ENCODE peak calls at places on chromosomes 11 and 22, in eight cellular contexts. One of them, this sample, is unnamed.
A peak's percentile ranks its signal among the peaks of the same experiment; 100 is the strongest.

GRCh38 chr11:82719316-82719715 is 14.3 kb downstream of the FAM181B start:
- DNase-seq in foreskin fibroblast: no peak
- DNase-seq in endothelial cell: no peak
- DNase-seq in RWPE1: no peak
- DNase-seq in psoas muscle: no peak
- DNase-seq in tibial artery: no peak
- DNase-seq in B cell: no peak
- DNase-seq in adrenal gland: no peak
- DNase-seq in this sample: no peak

GRCh38 chr11:126999366-126999765 is 1.2 kb downstream of the KIRREL3 start:
- DNase-seq in foreskin fibroblast: no peak
- DNase-seq in endothelial cell: no peak
- DNase-seq in RWPE1: no peak
- DNase-seq in psoas muscle: no peak
- DNase-seq in tibial artery: no peak
- DNase-seq in B cell: no peak
- DNase-seq in adrenal gland: no peak
- DNase-seq in this sample: no peak

GRCh38 chr22:44441401-44442185 is 56.4 kb downstream of the RTL6 start:
- DNase-seq in foreskin fibroblast: no peak
- DNase-seq in endothelial cell: no peak
- DNase-seq in RWPE1: no peak
- DNase-seq in psoas muscle: no peak
- DNase-seq in tibial artery: peak; percentile 48
- DNase-seq in B cell: no peak
- DNase-seq in adrenal gland: no peak
- DNase-seq in this sample: no peak

GRCh38 chr11:73198677-73199076 is 19.4 kb upstream of the P2RY2 start:
- DNase-seq in foreskin fibroblast: peak; percentile 32
- DNase-seq in endothelial cell: no peak
- DNase-seq in RWPE1: no peak
- DNase-seq in psoas muscle: no peak
- DNase-seq in tibial artery: no peak
- DNase-seq in B cell: no peak
- DNase-seq in adrenal gland: peak; percentile 52
- DNase-seq in this sample: no peak

GRCh38 chr11:2385156-2386151 is 8.3 kb downstream of the CD81 start:
- DNase-seq in foreskin fibroblast: no peak
- DNase-seq in endothelial cell: no peak
- DNase-seq in RWPE1: no peak
- DNase-seq in psoas muscle: peak; percentile 48
- DNase-seq in tibial artery: no peak
- DNase-seq in B cell: peak; percentile 90
- DNase-seq in adrenal gland: no peak
- DNase-seq in this sample: peak; percentile 77

GRCh38 chr22:28560005-28560742 is 119.5 kb downstream of the TTC28 start:
- DNase-seq in foreskin fibroblast: peak; percentile 65
- DNase-seq in endothelial cell: no peak
- DNase-seq in RWPE1: peak; percentile 38
- DNase-seq in psoas muscle: no peak
- DNase-seq in tibial artery: no peak
- DNase-seq in B cell: no peak
- DNase-seq in adrenal gland: no peak
- DNase-seq in this sample: no peak

GRCh38 chr11:44627911-44628729 is 62.7 kb downstream of the CD82 start:
- DNase-seq in foreskin fibroblast: peak; percentile 29
- DNase-seq in endothelial cell: no peak
- DNase-seq in RWPE1: no peak
- DNase-seq in psoas muscle: peak; percentile 87
- DNase-seq in tibial artery: peak; percentile 91
- DNase-seq in B cell: no peak
- DNase-seq in adrenal gland: peak; percentile 96
- DNase-seq in this sample: peak; percentile 72

GRCh38 chr11:8906629-8907028 is 4.4 kb upstream of the AKIP1 start:
- DNase-seq in foreskin fibroblast: peak; percentile 80
- DNase-seq in endothelial cell: no peak
- DNase-seq in RWPE1: peak; percentile 92
- DNase-seq in psoas muscle: no peak
- DNase-seq in tibial artery: no peak
- DNase-seq in B cell: no peak
- DNase-seq in adrenal gland: no peak
- DNase-seq in this sample: no peak

GRCh38 chr11:86676010-86676409 is 3.6 kb upstream of the ME3 start:
- DNase-seq in foreskin fibroblast: no peak
- DNase-seq in endothelial cell: no peak
- DNase-seq in RWPE1: no peak
- DNase-seq in psoas muscle: no peak
- DNase-seq in tibial artery: no peak
- DNase-seq in B cell: no peak
- DNase-seq in adrenal gland: no peak
- DNase-seq in this sample: no peak

GRCh38 chr11:63870351-63871197 is 31.7 kb downstream of the MARK2 start:
- DNase-seq in foreskin fibroblast: peak; percentile 54
- DNase-seq in endothelial cell: peak; percentile 8
- DNase-seq in RWPE1: no peak
- DNase-seq in psoas muscle: no peak
- DNase-seq in tibial artery: no peak
- DNase-seq in B cell: no peak
- DNase-seq in adrenal gland: no peak
- DNase-seq in this sample: no peak

GRCh38 chr11:100687032-100687629 is at the start of gene ARHGAP42:
- DNase-seq in foreskin fibroblast: peak; percentile 64
- DNase-seq in endothelial cell: peak; percentile 65
- DNase-seq in RWPE1: peak; percentile 41
- DNase-seq in psoas muscle: peak; percentile 85
- DNase-seq in tibial artery: peak; percentile 81
- DNase-seq in B cell: peak; percentile 74
- DNase-seq in adrenal gland: peak; percentile 75
- DNase-seq in this sample: peak; percentile 86

GRCh38 chr11:30889116-30889765 is 303.1 kb upstream of the MPPED2 start:
- DNase-seq in foreskin fibroblast: no peak
- DNase-seq in endothelial cell: no peak
- DNase-seq in RWPE1: peak; percentile 8
- DNase-seq in psoas muscle: no peak
- DNase-seq in tibial artery: no peak
- DNase-seq in B cell: no peak
- DNase-seq in adrenal gland: no peak
- DNase-seq in this sample: no peak

GRCh38 chr11:121464352-121464946 is 11.7 kb upstream of the SORL1-AS1 start:
- DNase-seq in foreskin fibroblast: peak; percentile 92
- DNase-seq in endothelial cell: no peak
- DNase-seq in RWPE1: peak; percentile 84
- DNase-seq in psoas muscle: peak; percentile 56
- DNase-seq in tibial artery: peak; percentile 80
- DNase-seq in B cell: peak; percentile 56
- DNase-seq in adrenal gland: peak; percentile 95
- DNase-seq in this sample: peak; percentile 58

GRCh38 chr11:71391786-71392185 is 56.4 kb downstream of the DHCR7 start:
- DNase-seq in foreskin fibroblast: no peak
- DNase-seq in endothelial cell: no peak
- DNase-seq in RWPE1: no peak
- DNase-seq in psoas muscle: no peak
- DNase-seq in tibial artery: no peak
- DNase-seq in B cell: no peak
- DNase-seq in adrenal gland: no peak
- DNase-seq in this sample: no peak

GRCh38 chr11:124800226-124800929 is at the start of gene MSANTD2:
- DNase-seq in foreskin fibroblast: peak; percentile 89
- DNase-seq in endothelial cell: peak; percentile 85
- DNase-seq in RWPE1: peak; percentile 59
- DNase-seq in psoas muscle: peak; percentile 91
- DNase-seq in tibial artery: peak; percentile 88
- DNase-seq in B cell: peak; percentile 81
- DNase-seq in adrenal gland: peak; percentile 83
- DNase-seq in this sample: peak; percentile 90

GRCh38 chr11:92886243-92886905 is 83.1 kb upstream of the MTNR1B start:
- DNase-seq in foreskin fibroblast: peak; percentile 27
- DNase-seq in endothelial cell: peak; percentile 74
- DNase-seq in RWPE1: peak; percentile 71
- DNase-seq in psoas muscle: no peak
- DNase-seq in tibial artery: no peak
- DNase-seq in B cell: no peak
- DNase-seq in adrenal gland: peak; percentile 60
- DNase-seq in this sample: peak; percentile 73

GRCh38 chr22:39666495-39666894 is 95.9 kb downstream of the CACNA1I start:
- DNase-seq in foreskin fibroblast: no peak
- DNase-seq in endothelial cell: no peak
- DNase-seq in RWPE1: no peak
- DNase-seq in psoas muscle: no peak
- DNase-seq in tibial artery: no peak
- DNase-seq in B cell: no peak
- DNase-seq in adrenal gland: no peak
- DNase-seq in this sample: no peak

GRCh38 chr11:66851698-66852465 is 5.0 kb upstream of the LRFN4 start:
- DNase-seq in foreskin fibroblast: peak; percentile 32
- DNase-seq in endothelial cell: peak; percentile 54
- DNase-seq in RWPE1: no peak
- DNase-seq in psoas muscle: peak; percentile 39
- DNase-seq in tibial artery: peak; percentile 51
- DNase-seq in B cell: no peak
- DNase-seq in adrenal gland: no peak
- DNase-seq in this sample: no peak
- TF ChIP-seq CTCF in foreskin fibroblast: no peak
- TF ChIP-seq CTCF in endothelial cell: peak; percentile 48
- TF ChIP-seq CTCF in RWPE1: no peak
- TF ChIP-seq CTCF in psoas muscle: no peak
- TF ChIP-seq CTCF in tibial artery: no peak
- TF ChIP-seq CTCF in B cell: peak; percentile 22
- TF ChIP-seq CTCF in adrenal gland: no peak
- TF ChIP-seq CTCF in this sample: peak; percentile 65

DNA sequence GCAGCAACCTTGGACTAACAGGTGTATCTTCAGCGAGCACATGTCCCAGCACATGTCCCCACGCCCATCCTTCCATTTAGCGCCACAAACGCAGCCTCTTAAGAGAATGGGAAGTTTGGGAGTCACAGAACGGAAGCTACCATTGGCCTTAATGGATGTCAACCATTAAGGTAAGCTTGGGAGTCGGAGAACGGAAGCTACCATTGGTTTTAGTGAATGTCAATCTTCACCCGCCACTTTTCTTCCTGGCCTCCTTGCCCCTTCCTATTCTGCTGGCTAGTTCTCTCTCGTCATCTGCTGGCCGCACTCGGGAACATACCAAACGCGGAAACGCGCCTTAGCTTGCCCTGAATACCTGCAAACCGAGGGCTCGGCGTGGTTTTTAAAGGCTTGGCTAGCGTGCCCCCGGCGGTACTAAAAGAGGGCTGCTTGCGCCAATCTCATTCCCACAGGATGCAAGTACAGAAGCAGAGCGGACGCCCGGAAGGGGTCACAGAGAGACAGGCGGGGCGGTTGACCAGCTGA is 24.3 kb downstream of the GLYATL1 start:
- DNase-seq in foreskin fibroblast: peak; percentile 51
- DNase-seq in endothelial cell: no peak
- DNase-seq in RWPE1: peak; percentile 4
- DNase-seq in psoas muscle: no peak
- DNase-seq in tibial artery: no peak
- DNase-seq in B cell: no peak
- DNase-seq in adrenal gland: no peak
- DNase-seq in this sample: no peak
- TF ChIP-seq CTCF in foreskin fibroblast: no peak
- TF ChIP-seq CTCF in endothelial cell: no peak
- TF ChIP-seq CTCF in RWPE1: peak; percentile 10
- TF ChIP-seq CTCF in psoas muscle: no peak
- TF ChIP-seq CTCF in tibial artery: no peak
- TF ChIP-seq CTCF in B cell: no peak
- TF ChIP-seq CTCF in adrenal gland: no peak
- TF ChIP-seq CTCF in this sample: no peak

GRCh38 chr11:67050139-67050538 is 6.5 kb upstream of the RHOD start:
- DNase-seq in foreskin fibroblast: no peak
- DNase-seq in endothelial cell: no peak
- DNase-seq in RWPE1: no peak
- DNase-seq in psoas muscle: no peak
- DNase-seq in tibial artery: no peak
- DNase-seq in B cell: no peak
- DNase-seq in adrenal gland: no peak
- DNase-seq in this sample: no peak
- TF ChIP-seq CTCF in foreskin fibroblast: no peak
- TF ChIP-seq CTCF in endothelial cell: no peak
- TF ChIP-seq CTCF in RWPE1: no peak
- TF ChIP-seq CTCF in psoas muscle: no peak
- TF ChIP-seq CTCF in tibial artery: no peak
- TF ChIP-seq CTCF in B cell: no peak
- TF ChIP-seq CTCF in adrenal gland: no peak
- TF ChIP-seq CTCF in this sample: no peak

GRCh38 chr11:14973621-14974020 is 1.5 kb upstream of the CALCA start:
- DNase-seq in foreskin fibroblast: peak; percentile 68
- DNase-seq in endothelial cell: peak; percentile 45
- DNase-seq in RWPE1: no peak
- DNase-seq in psoas muscle: no peak
- DNase-seq in tibial artery: no peak
- DNase-seq in B cell: peak; percentile 61
- DNase-seq in adrenal gland: no peak
- DNase-seq in this sample: peak; percentile 41

GRCh38 chr11:14971865-14972580 is at the start of gene CALCA:
- DNase-seq in foreskin fibroblast: peak; percentile 40
- DNase-seq in endothelial cell: no peak
- DNase-seq in RWPE1: no peak
- DNase-seq in psoas muscle: no peak
- DNase-seq in tibial artery: no peak
- DNase-seq in B cell: no peak
- DNase-seq in adrenal gland: no peak
- DNase-seq in this sample: no peak

GRCh38 chr11:14972581-14973490 is 685 bp upstream of the CALCA start:
- DNase-seq in foreskin fibroblast: peak; percentile 2
- DNase-seq in endothelial cell: no peak
- DNase-seq in RWPE1: no peak
- DNase-seq in psoas muscle: no peak
- DNase-seq in tibial artery: no peak
- DNase-seq in B cell: no peak
- DNase-seq in adrenal gland: no peak
- DNase-seq in this sample: no peak

GRCh38 chr11:14967581-14968214 is 4.5 kb downstream of the CALCA start:
- DNase-seq in foreskin fibroblast: no peak
- DNase-seq in endothelial cell: no peak
- DNase-seq in RWPE1: no peak
- DNase-seq in psoas muscle: no peak
- DNase-seq in tibial artery: no peak
- DNase-seq in B cell: no peak
- DNase-seq in adrenal gland: no peak
- DNase-seq in this sample: no peak

GRCh38 chr11:14969922-14970323 is 2.2 kb downstream of the CALCA start:
- DNase-seq in foreskin fibroblast: peak; percentile 54
- DNase-seq in endothelial cell: peak; percentile 94
- DNase-seq in RWPE1: no peak
- DNase-seq in psoas muscle: no peak
- DNase-seq in tibial artery: no peak
- DNase-seq in B cell: no peak
- DNase-seq in adrenal gland: no peak
- DNase-seq in this sample: no peak
- TF ChIP-seq CTCF in foreskin fibroblast: peak; percentile 51
- TF ChIP-seq CTCF in endothelial cell: peak; percentile 61
- TF ChIP-seq CTCF in RWPE1: no peak
- TF ChIP-seq CTCF in psoas muscle: peak; percentile 28
- TF ChIP-seq CTCF in tibial artery: no peak
- TF ChIP-seq CTCF in B cell: peak; percentile 32
- TF ChIP-seq CTCF in adrenal gland: no peak
- TF ChIP-seq CTCF in this sample: peak; percentile 70

This sample was measured in GM13977.